ENCODE peak calls at places on chromosomes 4 and X, in nine cellular contexts. One of them, this sample, is unnamed.

GRCh38 chr4:174757736-174758135 is 71.3 kb downstream of the GLRA3 start:
- DNase-seq in heart left ventricle: no peak
- DNase-seq in stimulated activated CD4-positive, alpha-beta T cell treated with anti-CD3 and anti-CD28 coated beads, Interleukin-15, amount 100 ng/mL, for 24 hours: no peak
- DNase-seq in mucosa of descending colon: no peak
- DNase-seq in T-helper 1 cell: no peak
- DNase-seq in brain microvascular endothelial cell: no peak
- DNase-seq in mesothelial cell of epicardium: no peak
- DNase-seq in foreskin fibroblast: no peak
- DNase-seq in heart right ventricle: no peak
- DNase-seq in this sample: no peak

GRCh38 chr4:142077048-142077447 is 440.7 kb downstream of the IL15 start:
- DNase-seq in heart left ventricle: no peak
- DNase-seq in stimulated activated CD4-positive, alpha-beta T cell treated with anti-CD3 and anti-CD28 coated beads, Interleukin-15, amount 100 ng/mL, for 24 hours: no peak
- DNase-seq in mucosa of descending colon: no peak
- DNase-seq in T-helper 1 cell: no peak
- DNase-seq in brain microvascular endothelial cell: no peak
- DNase-seq in mesothelial cell of epicardium: no peak
- DNase-seq in foreskin fibroblast: no peak
- DNase-seq in heart right ventricle: no peak
- DNase-seq in this sample: no peak

GRCh38 chrX:39470588-39471155 is 627.1 kb downstream of the BCOR start:
- DNase-seq in heart left ventricle: peak; percentile 55
- DNase-seq in stimulated activated CD4-positive, alpha-beta T cell treated with anti-CD3 and anti-CD28 coated beads, Interleukin-15, amount 100 ng/mL, for 24 hours: no peak
- DNase-seq in mucosa of descending colon: peak; percentile 23
- DNase-seq in T-helper 1 cell: no peak
- DNase-seq in brain microvascular endothelial cell: peak; percentile 4
- DNase-seq in mesothelial cell of epicardium: no peak
- DNase-seq in foreskin fibroblast: no peak
- DNase-seq in heart right ventricle: no peak
- DNase-seq in this sample: no peak

GRCh38 chr4:107893171-107894137 is 37.9 kb upstream of the CYP2U1 start:
- DNase-seq in heart left ventricle: no peak
- DNase-seq in stimulated activated CD4-positive, alpha-beta T cell treated with anti-CD3 and anti-CD28 coated beads, Interleukin-15, amount 100 ng/mL, for 24 hours: no peak
- DNase-seq in mucosa of descending colon: no peak
- DNase-seq in T-helper 1 cell: no peak
- DNase-seq in brain microvascular endothelial cell: no peak
- DNase-seq in mesothelial cell of epicardium: no peak
- DNase-seq in foreskin fibroblast: peak; percentile 52
- DNase-seq in heart right ventricle: no peak
- DNase-seq in this sample: no peak

GRCh38 chr4:8690811-8691775 is 98.5 kb downstream of the CPZ start:
- DNase-seq in heart left ventricle: no peak
- DNase-seq in stimulated activated CD4-positive, alpha-beta T cell treated with anti-CD3 and anti-CD28 coated beads, Interleukin-15, amount 100 ng/mL, for 24 hours: no peak
- DNase-seq in mucosa of descending colon: no peak
- DNase-seq in T-helper 1 cell: no peak
- DNase-seq in brain microvascular endothelial cell: no peak
- DNase-seq in mesothelial cell of epicardium: peak; percentile 6
- DNase-seq in foreskin fibroblast: no peak
- DNase-seq in heart right ventricle: no peak
- DNase-seq in this sample: no peak

GRCh38 chr4:3307060-3307459 is 14.2 kb downstream of the RGS12 start:
- DNase-seq in heart left ventricle: no peak
- DNase-seq in stimulated activated CD4-positive, alpha-beta T cell treated with anti-CD3 and anti-CD28 coated beads, Interleukin-15, amount 100 ng/mL, for 24 hours: no peak
- DNase-seq in mucosa of descending colon: no peak
- DNase-seq in T-helper 1 cell: no peak
- DNase-seq in brain microvascular endothelial cell: no peak
- DNase-seq in mesothelial cell of epicardium: no peak
- DNase-seq in foreskin fibroblast: no peak
- DNase-seq in heart right ventricle: no peak
- DNase-seq in this sample: no peak

GRCh38 chrX:120408168-120408567 is 46.3 kb downstream of the ATP1B4 start:
- DNase-seq in heart left ventricle: no peak
- DNase-seq in stimulated activated CD4-positive, alpha-beta T cell treated with anti-CD3 and anti-CD28 coated beads, Interleukin-15, amount 100 ng/mL, for 24 hours: no peak
- DNase-seq in mucosa of descending colon: no peak
- DNase-seq in T-helper 1 cell: no peak
- DNase-seq in brain microvascular endothelial cell: no peak
- DNase-seq in mesothelial cell of epicardium: no peak
- DNase-seq in foreskin fibroblast: no peak
- DNase-seq in heart right ventricle: no peak
- DNase-seq in this sample: no peak

GRCh38 chrX:35682481-35682880 is 115.7 kb upstream of the MAGEB16 start:
- DNase-seq in heart left ventricle: no peak
- DNase-seq in stimulated activated CD4-positive, alpha-beta T cell treated with anti-CD3 and anti-CD28 coated beads, Interleukin-15, amount 100 ng/mL, for 24 hours: no peak
- DNase-seq in mucosa of descending colon: no peak
- DNase-seq in T-helper 1 cell: no peak
- DNase-seq in brain microvascular endothelial cell: no peak
- DNase-seq in mesothelial cell of epicardium: no peak
- DNase-seq in foreskin fibroblast: no peak
- DNase-seq in heart right ventricle: no peak
- DNase-seq in this sample: no peak

GRCh38 chr4:92618968-92619367 is 315.2 kb downstream of the GRID2 start:
- DNase-seq in heart left ventricle: no peak
- DNase-seq in stimulated activated CD4-positive, alpha-beta T cell treated with anti-CD3 and anti-CD28 coated beads, Interleukin-15, amount 100 ng/mL, for 24 hours: no peak
- DNase-seq in mucosa of descending colon: no peak
- DNase-seq in T-helper 1 cell: no peak
- DNase-seq in brain microvascular endothelial cell: no peak
- DNase-seq in mesothelial cell of epicardium: no peak
- DNase-seq in foreskin fibroblast: peak; percentile 1
- DNase-seq in heart right ventricle: no peak
- DNase-seq in this sample: no peak

GRCh38 chr4:52915131-52915645 is 53.1 kb downstream of the RASL11B start:
- DNase-seq in heart left ventricle: no peak
- DNase-seq in stimulated activated CD4-positive, alpha-beta T cell treated with anti-CD3 and anti-CD28 coated beads, Interleukin-15, amount 100 ng/mL, for 24 hours: no peak
- DNase-seq in mucosa of descending colon: no peak
- DNase-seq in T-helper 1 cell: no peak
- DNase-seq in brain microvascular endothelial cell: no peak
- DNase-seq in mesothelial cell of epicardium: no peak
- DNase-seq in foreskin fibroblast: peak; percentile 63
- DNase-seq in heart right ventricle: no peak
- DNase-seq in this sample: no peak

GRCh38 chr4:180100433-180101344 is 2142.5 kb upstream of the TENM3 start:
- DNase-seq in heart left ventricle: peak; percentile 17
- DNase-seq in stimulated activated CD4-positive, alpha-beta T cell treated with anti-CD3 and anti-CD28 coated beads, Interleukin-15, amount 100 ng/mL, for 24 hours: no peak
- DNase-seq in mucosa of descending colon: no peak
- DNase-seq in T-helper 1 cell: no peak
- DNase-seq in brain microvascular endothelial cell: no peak
- DNase-seq in mesothelial cell of epicardium: no peak
- DNase-seq in foreskin fibroblast: no peak
- DNase-seq in heart right ventricle: no peak
- DNase-seq in this sample: no peak

GRCh38 chr4:10981611-10982010 is 297.0 kb upstream of the CLNK start:
- DNase-seq in heart left ventricle: no peak
- DNase-seq in stimulated activated CD4-positive, alpha-beta T cell treated with anti-CD3 and anti-CD28 coated beads, Interleukin-15, amount 100 ng/mL, for 24 hours: no peak
- DNase-seq in mucosa of descending colon: no peak
- DNase-seq in T-helper 1 cell: no peak
- DNase-seq in brain microvascular endothelial cell: no peak
- DNase-seq in mesothelial cell of epicardium: no peak
- DNase-seq in foreskin fibroblast: no peak
- DNase-seq in heart right ventricle: no peak
- DNase-seq in this sample: no peak

GRCh38 chrX:24526616-24527015 is 61.5 kb downstream of the PDK3 start:
- DNase-seq in heart left ventricle: no peak
- DNase-seq in stimulated activated CD4-positive, alpha-beta T cell treated with anti-CD3 and anti-CD28 coated beads, Interleukin-15, amount 100 ng/mL, for 24 hours: no peak
- DNase-seq in mucosa of descending colon: no peak
- DNase-seq in T-helper 1 cell: no peak
- DNase-seq in brain microvascular endothelial cell: no peak
- DNase-seq in mesothelial cell of epicardium: no peak
- DNase-seq in foreskin fibroblast: no peak
- DNase-seq in heart right ventricle: no peak
- DNase-seq in this sample: no peak

GRCh38 chr4:87014284-87014782 is 79.5 kb downstream of the AFF1 start:
- DNase-seq in heart left ventricle: no peak
- DNase-seq in stimulated activated CD4-positive, alpha-beta T cell treated with anti-CD3 and anti-CD28 coated beads, Interleukin-15, amount 100 ng/mL, for 24 hours: no peak
- DNase-seq in mucosa of descending colon: no peak
- DNase-seq in T-helper 1 cell: no peak
- DNase-seq in brain microvascular endothelial cell: no peak
- DNase-seq in mesothelial cell of epicardium: no peak
- DNase-seq in foreskin fibroblast: peak; percentile 58
- DNase-seq in heart right ventricle: no peak
- DNase-seq in this sample: no peak

GRCh38 chr4:78293348-78293747 is 236.2 kb downstream of the FRAS1 start:
- DNase-seq in heart left ventricle: no peak
- DNase-seq in stimulated activated CD4-positive, alpha-beta T cell treated with anti-CD3 and anti-CD28 coated beads, Interleukin-15, amount 100 ng/mL, for 24 hours: no peak
- DNase-seq in mucosa of descending colon: no peak
- DNase-seq in T-helper 1 cell: no peak
- DNase-seq in brain microvascular endothelial cell: peak; percentile 39
- DNase-seq in mesothelial cell of epicardium: no peak
- DNase-seq in foreskin fibroblast: peak; percentile 66
- DNase-seq in heart right ventricle: no peak
- DNase-seq in this sample: no peak

GRCh38 chr4:175935016-175935661 is 123.1 kb upstream of the GPM6A start:
- DNase-seq in heart left ventricle: no peak
- DNase-seq in stimulated activated CD4-positive, alpha-beta T cell treated with anti-CD3 and anti-CD28 coated beads, Interleukin-15, amount 100 ng/mL, for 24 hours: no peak
- DNase-seq in mucosa of descending colon: no peak
- DNase-seq in T-helper 1 cell: no peak
- DNase-seq in brain microvascular endothelial cell: no peak
- DNase-seq in mesothelial cell of epicardium: no peak
- DNase-seq in foreskin fibroblast: no peak
- DNase-seq in heart right ventricle: no peak
- DNase-seq in this sample: no peak

GRCh38 chr4:10526431-10527222 is 69.4 kb upstream of the ZNF518B start:
- DNase-seq in heart left ventricle: no peak
- DNase-seq in stimulated activated CD4-positive, alpha-beta T cell treated with anti-CD3 and anti-CD28 coated beads, Interleukin-15, amount 100 ng/mL, for 24 hours: no peak
- DNase-seq in mucosa of descending colon: peak; percentile 21
- DNase-seq in T-helper 1 cell: no peak
- DNase-seq in brain microvascular endothelial cell: no peak
- DNase-seq in mesothelial cell of epicardium: no peak
- DNase-seq in foreskin fibroblast: peak; percentile 4
- DNase-seq in heart right ventricle: no peak
- DNase-seq in this sample: no peak

GRCh38 chr4:48109413-48110263 is 24.4 kb downstream of the TXK start:
- DNase-seq in heart left ventricle: no peak
- DNase-seq in stimulated activated CD4-positive, alpha-beta T cell treated with anti-CD3 and anti-CD28 coated beads, Interleukin-15, amount 100 ng/mL, for 24 hours: no peak
- DNase-seq in mucosa of descending colon: peak; percentile 71
- DNase-seq in T-helper 1 cell: peak; percentile 53
- DNase-seq in brain microvascular endothelial cell: peak; percentile 43
- DNase-seq in mesothelial cell of epicardium: no peak
- DNase-seq in foreskin fibroblast: peak; percentile 46
- DNase-seq in heart right ventricle: no peak
- DNase-seq in this sample: no peak

GRCh38 chr4:158769175-158769831 is 477 bp downstream of the FNIP2 start:
- DNase-seq in heart left ventricle: peak; percentile 58
- DNase-seq in stimulated activated CD4-positive, alpha-beta T cell treated with anti-CD3 and anti-CD28 coated beads, Interleukin-15, amount 100 ng/mL, for 24 hours: peak; percentile 60
- DNase-seq in mucosa of descending colon: peak; percentile 50
- DNase-seq in T-helper 1 cell: peak; percentile 63
- DNase-seq in brain microvascular endothelial cell: no peak
- DNase-seq in mesothelial cell of epicardium: peak; percentile 30
- DNase-seq in foreskin fibroblast: peak; percentile 50
- DNase-seq in heart right ventricle: peak; percentile 60
- DNase-seq in this sample: peak; percentile 4

This sample was measured in activated gamma-delta T cell treated with anti-CD3 and anti-CD28 coated beads, Interleukin-2, amount 50 U/mL, for 16 hours.